ENCODE peak calls at places on chromosomes 7 and 10, in seven cellular contexts. K is fibroblast of the aortic adventitia; U is esophagus muscularis mucosa; L is cardiac muscle cell; I is endothelial cell of umbilical vein; S is stimulated activated CD8-positive, alpha-beta memory T cell treated with anti-CD3 and anti-CD28 coated beads, Interleukin-4, amount 100 ng/mL, for 24 hours; W is amygdala. D is an unnamed sample.

GRCh38 chr7:2233876-2234275 is 1.1 kb upstream of the MAD1L1 start:
- DNase-seq in K (peak), U (no peak), L (no peak), I (peak), S (no peak), W (no peak), D (no peak)

GRCh38 chr10:26737730-26738129 is 40.2 kb downstream of the PDSS1 start:
- DNase-seq in K (peak), U (no peak), L (peak), I (no peak), S (no peak), W (no peak), D (no peak)

GRCh38 chr10:71966046-71967004 is 2.1 kb downstream of the CHST3 start:
- DNase-seq in K (peak), U (no peak), L (peak), I (no peak), S (no peak), W (no peak), D (no peak)

GRCh38 chr7:541661-542060 is 22.0 kb upstream of the PDGFA start:
- DNase-seq in K (no peak), U (no peak), L (no peak), I (no peak), S (no peak), W (no peak), D (no peak)

GRCh38 chr10:78416031-78416800 is 382.6 kb downstream of the RPS24 start:
- DNase-seq in K (peak), U (no peak), L (no peak), I (peak), S (no peak), W (no peak), D (no peak)

GRCh38 chr7:140924821-140925421 is at the start of gene BRAF:
- DNase-seq in K (peak), U (peak), L (peak), I (peak), S (peak), W (peak), D (peak)

GRCh38 chr7:22485189-22485588 is 14.8 kb downstream of the STEAP1B start:
- DNase-seq in K (peak), U (no peak), L (peak), I (peak), S (no peak), W (no peak), D (peak)

GRCh38 chr10:86958109-86958830 is at the start of gene SNCG:
- DNase-seq in K (no peak), U (no peak), L (peak), I (peak), S (no peak), W (no peak), D (no peak)

GRCh38 chr7:33905389-33906032 is at the start of gene BMPER:
- DNase-seq in K (no peak), U (no peak), L (no peak), I (no peak), S (no peak), W (no peak), D (no peak)

GRCh38 chr7:5248201-5248885 is 34.4 kb upstream of the SLC29A4 start:
- DNase-seq in K (peak), U (no peak), L (peak), I (no peak), S (no peak), W (no peak), D (no peak)

GRCh38 chr7:3493499-3493898 is 192.4 kb downstream of the SDK1 start:
- DNase-seq in K (peak), U (no peak), L (peak), I (peak), S (no peak), W (no peak), D (no peak)

GRCh38 chr7:7181519-7182155 is 707 bp upstream of the C1GALT1 start:
- DNase-seq in K (peak), U (no peak), L (peak), I (no peak), S (no peak), W (no peak), D (peak)

GRCh38 chr10:3091346-3091787 is 24.0 kb downstream of the PFKP start:
- DNase-seq in K (peak), U (no peak), L (peak), I (peak), S (no peak), W (no peak), D (no peak)

GRCh38 chr10:116815641-116816415 is 33.5 kb upstream of the ENO4 start:
- DNase-seq in K (peak), U (no peak), L (no peak), I (no peak), S (no peak), W (no peak), D (no peak)

GRCh38 chr7:90749262-90749661 is 153.1 kb downstream of the CDK14 start:
- DNase-seq in K (no peak), U (no peak), L (no peak), I (no peak), S (no peak), W (no peak), D (no peak)

GRCh38 chr10:92290837-92291609 is at the start of the genes CPEB3 and MARCHF5:
- DNase-seq in K (peak), U (peak), L (peak), I (peak), S (peak), W (peak), D (peak)

GRCh38 chr10:80699602-80700039 is 161.9 kb downstream of the SH2D4B start:
- DNase-seq in K (peak), U (no peak), L (peak), I (peak), S (peak), W (peak), D (peak)

GRCh38 chr10:351770-352318 is 216.6 kb downstream of the ZMYND11 start:
- DNase-seq in K (no peak), U (no peak), L (no peak), I (no peak), S (peak), W (no peak), D (peak)

GRCh38 chr10:131905603-131906268 is 4.9 kb downstream of the PPP2R2D start:
- DNase-seq in K (no peak), U (no peak), L (no peak), I (no peak), S (no peak), W (no peak), D (no peak)

GRCh38 chr7:27179503-27180430 is 5.3 kb downstream of the HOXA11 start:
- DNase-seq in K (peak), U (no peak), L (peak), I (peak), S (peak), W (no peak), D (no peak)

GRCh38 chr7:37304926-37305325 is 143.7 kb downstream of the ELMO1 start:
- DNase-seq in K (no peak), U (no peak), L (no peak), I (no peak), S (no peak), W (no peak), D (no peak)

GRCh38 chr7:92645531-92646061 is 55.4 kb upstream of the FAM133B start:
- DNase-seq in K (peak), U (no peak), L (peak), I (peak), S (no peak), W (no peak), D (peak)

GRCh38 chr10:35236739-35237138 is 99.6 kb upstream of the CCNY start:
- DNase-seq in K (peak), U (no peak), L (peak), I (peak), S (no peak), W (no peak), D (no peak)

GRCh38 chr7:1340640-1341360 is 108.1 kb downstream of the UNCX start:
- DNase-seq in K (no peak), U (no peak), L (no peak), I (no peak), S (no peak), W (no peak), D (no peak)

GRCh38 chr7:138195207-138195606 is 118.9 kb downstream of the AKR1D1 start:
- DNase-seq in K (no peak), U (peak), L (peak), I (no peak), S (no peak), W (no peak), D (no peak)

GRCh38 chr7:55449205-55449991 is 84.3 kb downstream of the LANCL2 start:
- DNase-seq in K (no peak), U (peak), L (no peak), I (no peak), S (no peak), W (no peak), D (no peak)

GRCh38 chr7:77338260-77338659 is 77.9 kb downstream of the GSAP start:
- DNase-seq in K (no peak), U (no peak), L (no peak), I (no peak), S (no peak), W (no peak), D (no peak)

GRCh38 chr10:21825345-21825744 is 178.2 kb downstream of the DNAJC1 start:
- DNase-seq in K (no peak), U (no peak), L (no peak), I (no peak), S (no peak), W (no peak), D (no peak)

GRCh38 chr10:60801538-60801937 is 23.3 kb downstream of the CDK1 start:
- DNase-seq in K (no peak), U (no peak), L (peak), I (peak), S (no peak), W (no peak), D (no peak)

GRCh38 chr7:159197066-159197975 is 52.7 kb upstream of the VIPR2 start:
- DNase-seq in K (no peak), U (peak), L (no peak), I (no peak), S (no peak), W (no peak), D (peak)

GRCh38 chr7:74606101-74606908 is 51.2 kb upstream of the GTF2I start:
- DNase-seq in K (no peak), U (no peak), L (peak), I (peak), S (peak), W (no peak), D (peak)

D was measured in DND-41.